ENCODE peak calls at places on chromosomes 2 and 18, in ten cellular contexts. K is A549, A is testis, T is heart left ventricle, L is transverse colon, C is HCT116, N is IMR-90, X is prostate gland, M is right lobe of liver, W is body of pancreas. F is an unnamed sample.

GRCh38 chr18:9380571-9381390 is 46.2 kb downstream of the TWSG1 start:
- DNase-seq in X (no peak), T (no peak), M (no peak), K (no peak), N (peak; percentile 62), A (no peak), C (no peak), L (no peak), W (no peak), F (no peak)

GRCh38 chr2:221074238-221074637 is 497.9 kb downstream of the EPHA4 start:
- DNase-seq in L (no peak), N (no peak), W (no peak), T (no peak), C (no peak), M (no peak), X (no peak), K (no peak), A (no peak), F (no peak)

GRCh38 chr18:40346146-40346545 is 1608.9 kb upstream of the PIK3C3 start:
- DNase-seq in W (no peak), X (no peak), L (no peak), K (no peak), M (no peak), A (no peak), C (no peak), N (peak; percentile 1), T (no peak), F (no peak)

GRCh38 chr2:5392658-5393057 is 299.5 kb upstream of the SOX11 start:
- DNase-seq in T (no peak), M (no peak), A (no peak), C (no peak), K (no peak), N (no peak), L (no peak), X (no peak), W (no peak), F (no peak)

GRCh38 chr2:162082036-162082435 is 8.0 kb upstream of the DPP4 start:
- DNase-seq in X (no peak), A (no peak), C (no peak), L (no peak), W (no peak), M (no peak), T (no peak), K (no peak), N (no peak), F (no peak)

GRCh38 chr2:61205132-61205531 is 43.1 kb downstream of the C2orf74 start:
- DNase-seq in X (no peak), N (no peak), M (no peak), C (no peak), L (no peak), K (no peak), T (no peak), W (no peak), A (no peak), F (no peak)

GRCh38 chr2:157874997-157875719 is 972 bp downstream of the ACVR1 start:
- DNase-seq in M (peak; percentile 63), N (peak; percentile 93), K (peak; percentile 14), T (peak; percentile 68), L (peak; percentile 11), X (peak; percentile 20), C (no peak), W (peak; percentile 32), A (peak; percentile 54), F (peak; percentile 26)

GRCh38 chr2:80126596-80127189 is 177.9 kb downstream of the LRRTM1 start:
- DNase-seq in K (no peak), L (no peak), M (no peak), N (peak; percentile 71), W (no peak), A (no peak), X (no peak), T (no peak), C (no peak), F (no peak)

DNA sequence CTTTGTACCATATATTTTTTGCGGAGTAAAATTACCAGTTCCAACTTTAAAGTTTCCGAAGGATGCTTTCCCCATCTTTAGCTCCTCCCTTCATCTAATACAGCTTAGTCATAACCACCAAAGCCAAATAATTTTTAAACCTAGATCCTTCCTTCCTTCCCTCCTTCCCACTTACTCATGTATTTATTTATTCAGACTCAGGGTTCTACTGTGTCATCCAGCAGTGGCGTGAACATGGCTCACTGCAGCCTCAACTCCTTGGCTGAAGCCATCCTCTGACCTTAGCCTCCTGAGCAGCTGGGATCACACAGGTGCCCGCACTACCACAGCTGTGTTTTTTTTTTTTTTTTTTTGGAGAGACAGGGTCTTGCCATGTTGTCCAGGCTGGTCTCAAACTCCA is 4.4 kb downstream of the LPIN2 start:
- DNase-seq in A (no peak), W (no peak), K (peak; percentile 57), M (no peak), T (no peak), C (no peak), X (no peak), N (peak; percentile 95), L (no peak), F (no peak)
- TF ChIP-seq POLR2A in A (no peak), W (no peak), K (no peak), M (no peak), T (no peak), C (no peak), X (no peak), N (no peak), L (no peak), F (no peak)

GRCh38 chr2:166468124-166469024 is 25.7 kb downstream of the SCN7A start:
- DNase-seq in C (no peak), L (no peak), K (no peak), W (no peak), A (no peak), X (no peak), M (no peak), T (no peak), N (no peak), F (no peak)

DNA sequence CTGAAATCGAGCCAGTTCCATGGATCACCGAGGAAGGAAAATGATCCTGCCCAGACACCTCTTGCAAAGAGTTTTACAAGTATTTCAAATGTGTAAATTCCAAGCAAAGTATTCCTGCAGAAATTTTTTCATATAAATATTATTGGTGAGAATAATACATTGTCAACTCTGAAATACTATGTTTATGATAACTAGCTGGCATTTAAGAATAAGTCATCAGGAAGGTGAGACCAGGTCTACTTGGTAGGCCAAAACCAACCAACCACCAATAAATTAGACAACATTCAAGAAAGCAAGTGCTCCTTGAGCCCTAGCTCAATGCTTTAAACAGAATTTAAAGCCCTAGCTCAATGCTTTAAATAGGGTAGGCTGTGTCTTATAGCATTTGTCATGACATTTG is 21.7 kb downstream of the SCN7A start:
- DNase-seq in X (no peak), K (no peak), A (no peak), C (no peak), M (no peak), W (no peak), N (no peak), T (no peak), L (no peak), F (no peak)
- TF ChIP-seq POLR2A in X (no peak), K (no peak), A (no peak), C (no peak), M (no peak), W (no peak), N (no peak), T (no peak), L (no peak), F (no peak)

DNA sequence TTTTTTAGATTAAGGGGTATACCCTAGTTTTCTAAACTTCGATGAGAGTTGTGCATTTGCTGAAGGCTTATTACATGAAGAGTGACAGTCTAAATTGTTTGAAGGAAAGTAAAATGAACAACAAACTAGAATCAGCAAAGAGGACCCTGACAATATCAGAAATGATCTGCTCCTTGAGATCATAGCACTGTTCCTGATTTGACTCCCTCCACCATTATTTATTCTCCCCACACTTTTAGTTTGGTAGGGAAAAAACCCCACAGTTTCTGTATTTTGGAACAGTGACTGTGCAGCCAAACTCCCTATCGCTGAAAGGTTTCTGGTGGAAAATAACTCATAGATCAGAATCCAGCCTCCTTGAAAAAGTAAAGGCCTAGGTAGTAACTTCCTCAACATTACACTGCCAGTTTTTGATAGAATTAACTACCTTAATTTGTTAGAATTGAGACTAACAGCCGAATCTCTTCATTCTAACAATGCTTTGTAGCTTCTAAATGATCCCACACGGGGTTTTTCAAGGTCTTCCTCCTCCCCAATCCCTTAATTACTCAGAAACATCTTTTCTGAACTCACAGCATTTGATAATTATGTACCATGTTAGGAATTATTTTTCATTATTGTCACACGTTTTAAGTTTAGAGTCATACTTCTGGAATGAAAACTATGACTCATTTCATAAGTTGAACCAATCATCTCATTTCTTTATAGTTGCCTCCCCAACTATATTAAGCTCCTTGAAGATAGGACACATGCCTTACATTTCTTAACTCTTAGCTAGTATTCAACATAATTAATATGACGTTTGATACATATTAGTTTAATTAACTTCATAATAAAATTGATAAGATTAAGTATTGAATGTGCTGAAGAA is 2.9 kb downstream of the MYL12A start:
- DNase-seq in C (no peak), M (no peak), A (no peak), K (no peak), L (no peak), N (peak; percentile 80), W (no peak), T (no peak), X (no peak), F (no peak)
- TF ChIP-seq POLR2A in C (no peak), M (no peak), A (no peak), K (no peak), L (no peak), N (peak; percentile 22), W (no peak), T (no peak), X (no peak), F (no peak)

GRCh38 chr2:102342888-102343287 is 12.7 kb upstream of the IL18R1 start:
- DNase-seq in A (no peak), T (no peak), W (no peak), C (no peak), L (no peak), X (peak; percentile 44), M (no peak), N (no peak), K (no peak), F (no peak)

GRCh38 chr2:102346381-102347130 is 9.0 kb upstream of the IL18R1 start:
- DNase-seq in L (no peak), T (no peak), M (no peak), A (no peak), X (no peak), W (no peak), K (no peak), N (no peak), C (no peak), F (no peak)

GRCh38 chr2:102340778-102341177 is 14.8 kb upstream of the IL18R1 start:
- DNase-seq in X (no peak), C (no peak), M (no peak), T (no peak), W (no peak), N (no peak), A (no peak), L (no peak), K (no peak), F (no peak)

GRCh38 chr2:102344397-102344796 is 11.2 kb upstream of the IL18R1 start:
- DNase-seq in T (no peak), C (no peak), N (no peak), L (no peak), X (no peak), K (no peak), M (no peak), W (no peak), A (no peak), F (no peak)

DNA sequence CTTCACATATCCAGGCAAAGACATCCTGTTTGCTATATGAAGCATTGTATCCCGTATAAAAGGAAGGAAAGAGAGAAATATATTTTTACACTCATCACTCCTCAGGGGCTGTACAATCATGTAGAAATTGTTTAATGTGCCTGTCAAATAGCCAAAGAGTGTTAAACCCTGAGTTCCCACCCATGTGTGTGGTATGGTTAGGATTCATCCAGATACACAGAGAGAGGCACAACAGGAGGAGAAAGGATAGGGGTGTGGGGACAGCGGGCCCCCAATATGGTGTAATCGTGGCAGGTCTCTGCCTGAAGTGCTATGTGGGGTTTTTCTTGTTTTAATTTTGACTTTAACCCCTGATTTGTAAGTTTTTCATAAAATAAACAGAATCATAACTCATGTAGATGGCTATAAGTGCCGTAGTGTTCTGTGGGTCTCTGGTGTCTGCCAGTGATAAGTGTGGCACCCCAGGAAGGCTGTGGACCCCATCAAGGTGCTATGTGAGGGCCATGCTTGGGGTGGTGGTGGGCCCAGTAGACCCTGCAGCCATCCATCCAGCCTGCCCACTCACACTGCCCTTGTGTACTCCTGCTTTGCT is 10.2 kb upstream of the IL18R1 start:
- DNase-seq in T (no peak), A (no peak), W (no peak), L (no peak), N (no peak), M (no peak), X (no peak), C (no peak), K (no peak), F (no peak)
- TF ChIP-seq POLR2A in T (no peak), A (no peak), W (no peak), L (no peak), N (no peak), M (no peak), X (no peak), C (no peak), K (no peak), F (no peak)